ENCODE peak calls at places on chromosomes 13 and 19, in five cellular contexts. L is tibial nerve, S is spleen, W is A549, C is uterus. I is an unnamed sample. For H3K4me1, the result is how much of the 10 kb centered on the place peaks cover.

GRCh38 chr13:73832203-73832602 is 302.0 kb downstream of the KLF12 start:
- DNase-seq in L (no peak), S (no peak), W (no peak), C (no peak), I (no peak)

GRCh38 chr19:33688657-33688992 is 66.9 kb downstream of the CHST8 start:
- DNase-seq in L (no peak), S (peak), W (no peak), C (peak), I (no peak)

GRCh38 chr19:51986309-51987291 is at the start of gene ZNF350:
- DNase-seq in L (peak), S (peak), W (peak), C (peak), I (peak)

GRCh38 chr19:33558846-33559245 is 37.3 kb upstream of the PEPD start:
- DNase-seq in L (peak), S (peak), W (no peak), C (no peak), I (no peak)

GRCh38 chr19:17749912-17750317 is 1.4 kb upstream of the FCHO1 start:
- DNase-seq in L (no peak), S (no peak), W (no peak), C (no peak), I (no peak)

GRCh38 chr13:44703371-44703770 is 127.2 kb upstream of the TSC22D1 start:
- DNase-seq in L (no peak), S (no peak), W (no peak), C (no peak), I (no peak)

GRCh38 chr13:36945078-36945477 is 25.0 kb upstream of the SMAD9 start:
- DNase-seq in L (no peak), S (no peak), W (no peak), C (no peak), I (no peak)

GRCh38 chr13:113548171-113548641 is 36.3 kb upstream of the TFDP1 start:
- DNase-seq in L (no peak), S (peak), W (no peak), C (no peak), I (no peak)

GRCh38 chr19:41606215-41606837 is 20.5 kb downstream of the CEACAM4 start:
- DNase-seq in L (no peak), S (peak), W (no peak), C (no peak), I (no peak)

GRCh38 chr13:112960671-112961070 is 8.3 kb upstream of the MCF2L start:
- DNase-seq in L (no peak), S (peak), W (no peak), C (no peak), I (no peak)

GRCh38 chr13:27578121-27579030 is 42.0 kb downstream of the LNX2 start:
- DNase-seq in L (no peak), S (no peak), W (peak), C (no peak), I (no peak)

GRCh38 chr13:41213316-41213715 is 18.9 kb upstream of the KBTBD7 start:
- DNase-seq in L (no peak), S (no peak), W (no peak), C (no peak), I (no peak)

GRCh38 chr19:1955171-1956142 is 14.5 kb downstream of the CSNK1G2 start:
- DNase-seq in L (no peak), S (no peak), W (no peak), C (no peak), I (no peak)

GRCh38 chr19:1956143-1956537 is 15.2 kb downstream of the CSNK1G2 start:
- DNase-seq in L (no peak), S (no peak), W (no peak), C (no peak), I (no peak)

GRCh38 chr19:1953037-1953436 is 12.1 kb downstream of the CSNK1G2 start:
- DNase-seq in L (no peak), S (no peak), W (no peak), C (no peak), I (no peak)

GRCh38 chr19:1953441-1954094 is 12.6 kb downstream of the CSNK1G2 start:
- DNase-seq in L (no peak), S (no peak), W (no peak), C (no peak), I (no peak)

GRCh38 chr19:1954547-1954946 is 13.6 kb downstream of the CSNK1G2 start:
- DNase-seq in L (no peak), S (no peak), W (no peak), C (no peak), I (no peak)
- H3K4me1 ChIP-seq in L (under half), S (under half), W (under half), C (under half), I (under half)

GRCh38 chr19:13850910-13851753 is 25.8 kb upstream of the NANOS3 start:
- DNase-seq in L (peak), S (peak), W (no peak), C (peak), I (peak)
- TF ChIP-seq POLR2A in L (no peak), S (no peak), W (no peak), C (peak), I (no peak)

GRCh38 chr19:3456925-3457530 is 23.3 kb downstream of the SMIM24 start:
- DNase-seq in L (no peak), S (no peak), W (no peak), C (no peak), I (no peak)
- H3K27ac ChIP-seq in L (peak), S (peak), W (peak), C (peak), I (peak)

DNA sequence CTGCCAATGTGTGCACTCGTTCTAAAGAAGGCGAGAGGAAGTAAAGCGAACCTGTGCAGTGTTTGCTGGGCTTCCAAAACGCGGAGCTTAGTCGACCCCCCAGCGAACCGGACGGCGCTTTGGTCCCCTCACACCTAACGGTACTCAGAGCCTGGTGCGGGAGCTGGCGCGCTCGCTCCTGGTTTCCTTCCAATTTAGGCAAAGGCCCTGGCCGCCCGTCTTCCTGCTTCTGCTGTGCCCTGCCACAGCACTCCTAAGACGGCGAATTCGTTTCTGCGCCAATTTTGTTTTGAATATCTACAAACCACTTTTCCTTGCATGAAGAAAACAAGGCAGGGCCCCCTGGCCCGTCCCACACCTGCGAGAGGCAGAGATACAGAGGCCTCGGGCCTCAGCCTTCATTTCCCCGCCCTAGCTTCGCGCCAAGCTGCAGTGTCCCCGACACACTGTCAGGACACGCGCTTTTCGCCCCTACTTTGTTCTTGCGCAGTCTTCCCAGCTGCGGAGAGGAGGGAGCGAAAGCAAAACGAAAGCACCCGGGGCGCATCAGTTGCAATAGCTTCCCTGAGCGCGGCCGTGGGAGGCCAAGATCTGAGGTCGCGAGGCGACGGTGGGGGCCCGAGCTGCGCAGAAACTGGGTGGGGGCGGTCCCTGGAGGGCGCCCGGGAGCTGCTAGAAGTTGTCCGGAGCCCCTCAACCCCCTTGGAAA is 111.9 kb downstream of the KCNRG start:
- DNase-seq in L (peak), S (peak), W (no peak), C (peak), I (peak)
- H3K4me1 ChIP-seq in L (half or more), S (half or more), W (under half), C (under half), I (under half)

DNA sequence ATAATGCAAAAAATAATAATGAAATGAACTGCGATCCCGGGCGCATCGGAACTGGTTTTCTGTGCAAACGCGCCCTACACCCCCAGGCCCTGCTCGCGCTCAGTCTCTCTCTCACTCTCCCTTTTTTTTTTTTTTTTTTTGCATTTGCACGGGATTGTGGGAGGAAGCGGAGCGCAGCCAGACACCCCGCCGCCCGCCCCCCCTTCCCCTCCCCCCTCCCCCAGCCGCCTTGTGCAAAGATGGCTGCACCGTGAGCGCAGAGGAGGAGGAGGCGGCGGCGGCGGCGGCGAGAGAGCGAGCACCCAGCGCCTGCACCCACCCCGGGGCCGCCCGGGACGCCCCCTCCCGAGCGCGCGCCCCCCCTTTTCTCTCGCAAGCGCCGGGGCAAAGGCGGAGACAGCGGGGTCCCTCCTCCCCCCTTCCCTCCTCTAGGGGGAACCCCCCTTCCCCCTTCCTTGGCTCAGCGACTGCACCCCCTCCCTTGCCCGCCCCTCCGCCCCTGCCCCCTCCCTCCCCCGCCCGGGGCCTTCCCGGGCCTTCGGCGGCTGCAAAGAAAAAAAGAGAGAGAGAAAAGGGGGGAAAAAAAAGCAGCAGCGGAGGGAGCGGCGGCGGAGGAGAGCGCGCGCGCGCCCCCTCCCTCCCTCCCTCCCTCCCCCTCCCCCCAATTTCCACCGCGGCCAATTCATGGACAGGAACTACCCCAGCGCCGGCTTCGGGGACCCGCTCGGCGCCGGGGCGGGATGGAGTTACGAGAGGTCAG is at the start of gene PRR12:
- DNase-seq in L (no peak), S (peak), W (peak), C (peak), I (no peak)
- TF ChIP-seq POLR2A in L (no peak), S (no peak), W (peak), C (peak), I (no peak)

DNA sequence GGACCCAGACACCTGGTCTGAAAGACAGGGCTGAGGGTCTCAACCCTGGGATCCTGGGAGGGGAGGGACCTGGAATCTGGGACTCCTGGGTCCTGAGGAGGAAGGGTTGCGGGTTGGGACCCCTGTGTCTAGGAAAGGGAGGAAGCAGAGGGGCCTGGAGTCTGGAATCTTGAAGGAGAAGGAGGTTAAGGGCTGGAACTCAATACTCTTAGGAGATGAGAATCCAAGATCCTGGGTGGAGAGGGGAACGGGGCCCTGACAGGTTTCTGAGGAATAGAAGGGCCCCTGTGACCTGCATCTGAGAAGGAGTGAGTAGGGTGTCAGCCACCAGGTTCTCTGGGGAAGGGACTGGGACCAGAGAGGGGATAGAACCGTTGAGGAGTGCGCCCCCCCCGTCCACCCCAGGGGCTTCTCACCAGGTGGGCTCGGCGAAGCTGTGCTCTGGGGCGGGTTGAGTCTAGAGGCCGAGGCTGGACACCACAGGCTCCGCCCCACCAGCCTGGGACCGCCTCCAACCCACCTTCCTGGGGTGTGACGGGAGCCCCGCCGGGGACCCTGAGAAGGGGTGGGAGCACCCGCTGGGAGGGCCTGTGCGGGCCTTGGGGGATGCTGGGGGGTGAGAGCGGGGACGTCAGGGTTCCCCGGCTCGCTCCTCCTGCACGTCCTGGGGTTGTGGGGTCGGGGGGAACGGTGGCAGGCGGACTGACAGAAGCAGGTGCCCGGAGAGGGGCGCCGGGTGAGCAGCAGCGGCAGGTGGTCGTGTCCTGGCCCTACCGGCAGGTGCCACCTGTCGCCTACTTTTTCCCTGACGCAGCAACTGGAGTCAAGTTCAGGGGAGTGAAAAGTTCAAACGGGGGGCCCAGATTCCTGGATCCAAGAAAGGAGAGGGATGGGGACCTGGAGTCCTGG is at the start of gene MAMSTR:
- DNase-seq in L (no peak), S (peak), W (no peak), C (peak), I (peak)
- H3K27ac ChIP-seq in L (peak), S (peak), W (peak), C (peak), I (peak)

GRCh38 chr19:5624154-5624663 is 1.3 kb downstream of the SAFB start:
- DNase-seq in L (peak), S (peak), W (no peak), C (peak), I (no peak)

GRCh38 chr19:5621311-5621944 is 1.1 kb downstream of the SAFB2 start:
- DNase-seq in L (peak), S (peak), W (no peak), C (peak), I (peak)

GRCh38 chr19:5623397-5624153 is 692 bp downstream of the SAFB start:
- DNase-seq in L (no peak), S (no peak), W (no peak), C (no peak), I (no peak)

GRCh38 chr19:5622465-5623396 is at the start of the genes SAFB and SAFB2:
- DNase-seq in L (peak), S (peak), W (peak), C (peak), I (peak)

DNA sequence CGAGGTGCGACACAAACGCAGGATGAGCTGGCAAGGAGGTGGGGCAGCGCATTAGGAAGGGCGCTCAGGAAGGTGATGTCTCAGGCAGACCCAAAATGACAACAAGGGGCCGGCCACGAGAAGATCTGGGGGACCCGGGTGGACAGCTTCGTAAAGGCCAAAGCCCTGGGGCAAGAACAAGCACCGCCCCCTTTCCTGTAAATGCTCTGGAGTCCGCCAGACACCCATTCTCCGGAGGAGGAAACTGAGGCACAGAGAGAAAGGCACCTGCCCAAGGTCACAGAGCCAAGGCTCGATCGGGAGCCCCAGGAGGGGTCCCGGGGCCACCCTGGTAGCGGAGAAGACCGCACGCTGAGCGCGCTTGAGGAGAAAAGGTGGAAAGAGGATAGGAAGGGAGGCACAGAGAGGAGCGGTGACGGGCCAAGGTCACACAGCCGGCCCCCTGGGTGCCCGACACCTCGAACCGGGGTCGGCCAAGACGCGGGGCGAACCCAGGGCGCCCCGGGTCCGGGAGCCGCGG is 571 bp downstream of the SAFB2 start:
- DNase-seq in L (no peak), S (no peak), W (no peak), C (peak), I (peak)
- H3K4me1 ChIP-seq in L (half or more), S (half or more), W (under half), C (under half), I (half or more)

DNA sequence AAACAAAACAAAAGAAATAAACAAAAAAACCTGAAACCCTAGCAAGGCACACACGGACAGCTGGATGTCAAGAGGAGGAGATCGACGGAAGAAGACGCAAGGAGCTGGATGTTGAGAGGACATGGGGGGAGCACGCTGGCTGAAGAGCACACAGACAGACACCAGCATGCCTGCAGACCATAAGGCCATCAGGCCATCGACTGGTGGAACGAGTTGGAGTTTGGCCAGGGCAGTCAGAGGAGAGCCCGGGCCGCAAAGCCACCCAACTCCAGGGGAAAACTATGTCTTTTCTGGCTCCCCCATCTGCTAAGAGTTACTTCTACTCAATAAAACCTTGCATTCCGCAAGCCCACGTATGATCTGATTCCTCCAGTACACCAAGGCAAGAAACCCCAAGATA is 979.6 kb downstream of the PCDH17 start:
- DNase-seq in L (no peak), S (no peak), W (no peak), C (no peak), I (no peak)
- TF ChIP-seq POLR2A in L (no peak), S (no peak), W (no peak), C (no peak), I (no peak)

DNA sequence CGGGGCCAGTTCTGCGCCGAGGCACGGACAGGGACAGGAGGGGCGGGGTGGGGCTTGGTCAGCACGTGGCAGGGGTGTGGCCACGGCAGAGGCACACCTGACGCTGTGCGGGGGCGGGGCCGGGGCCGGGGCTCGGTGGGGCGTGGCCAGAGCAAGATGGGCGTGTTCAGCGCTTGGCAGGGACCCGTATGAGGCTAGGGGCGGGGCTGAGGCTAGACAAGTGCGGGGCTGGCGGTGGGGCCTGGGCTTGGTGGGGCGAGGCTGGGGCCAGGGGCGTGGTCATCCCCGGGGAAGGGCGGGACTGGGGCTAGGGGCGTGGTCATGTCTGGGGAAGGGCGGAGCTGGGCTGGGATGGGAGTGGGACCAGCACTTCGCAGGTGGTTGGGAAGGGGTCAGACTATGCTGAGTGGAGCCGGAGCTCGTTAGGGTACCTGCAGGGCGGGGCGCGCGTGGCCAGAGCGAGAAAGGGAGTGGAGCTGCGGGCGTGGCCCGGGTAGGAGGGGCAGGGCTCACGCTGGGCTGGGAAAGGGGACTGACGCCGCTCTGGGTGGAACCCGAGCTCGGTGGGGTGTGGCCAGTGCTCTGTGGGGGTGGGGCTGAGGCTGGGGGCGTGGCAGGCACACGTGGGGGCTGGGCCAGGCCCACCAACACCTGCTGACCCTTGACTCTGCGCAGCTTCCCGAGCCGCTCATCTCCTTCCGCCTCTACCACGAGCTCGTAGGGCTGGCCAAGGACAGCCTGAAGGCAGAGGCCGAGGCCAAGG is 12.8 kb downstream of the POLR2E start:
- DNase-seq in L (no peak), S (peak), W (peak), C (no peak), I (no peak)
- H3K27ac ChIP-seq in L (no peak), S (peak), W (peak), C (no peak), I (no peak)

DNA sequence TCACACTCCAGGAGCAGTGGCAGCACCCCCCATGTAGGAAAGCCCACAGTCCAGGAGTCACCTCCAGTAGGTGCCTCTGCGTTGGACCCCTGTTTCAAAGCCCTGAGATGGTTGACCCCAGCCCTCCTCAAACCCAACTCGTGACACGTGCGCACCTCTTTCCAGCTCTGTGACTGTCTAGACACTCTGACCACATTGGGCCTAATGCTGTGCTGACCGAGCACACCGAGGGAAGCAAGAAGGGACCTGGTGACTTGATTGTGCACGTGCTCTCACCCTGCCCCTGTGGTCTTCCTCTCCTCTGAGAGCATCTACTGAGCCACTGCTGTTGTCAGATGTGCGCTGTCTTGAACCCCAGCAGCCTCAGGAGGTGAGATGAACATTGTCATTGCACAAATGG is 22.9 kb upstream of the SLC35E1 start:
- DNase-seq in L (no peak), S (no peak), W (no peak), C (no peak), I (no peak)
- H3K4me1 ChIP-seq in L (half or more), S (half or more), W (under half), C (under half), I (half or more)